ENCODE peak calls at places on chromosomes 16 and 17, in nine cellular contexts. T is NCI-H345; Z is stimulated activated CD4-positive, alpha-beta T cell treated with anti-CD3 and anti-CD28 coated beads, Interleukin-4, amount 100 ng/mL, for 4 hours; O is GM12892; V is activated naive CD8-positive, alpha-beta T cell treated with anti-CD3 and anti-CD28 coated beads for 36 hours; X is NCI-H226; H is heart right ventricle; I is activated CD4-positive, alpha-beta T cell treated with anti-CD3 and anti-CD28 coated beads, Interleukin-2, amount 10 ng/mL, durations not matched to agents 7 days and 5 days; L is CD4-positive, alpha-beta T cell. U is an unnamed sample.

GRCh38 chr17:44310188-44310587 is 1.8 kb downstream of the RUNDC3A start:
- DNase-seq in T (no peak), Z (no peak), O (no peak), V (no peak), X (no peak), H (no peak), I (no peak), L (no peak), U (no peak)

GRCh38 chr16:57016301-57016700 is 26.9 kb downstream of the NLRC5 start:
- DNase-seq in T (no peak), Z (peak; percentile 46), O (no peak), V (no peak), X (no peak), H (no peak), I (no peak), L (no peak), U (no peak)

GRCh38 chr17:14797021-14797420 is 468.1 kb downstream of the PMP22 start:
- DNase-seq in T (no peak), Z (no peak), O (no peak), V (no peak), X (no peak), H (no peak), I (no peak), L (no peak), U (no peak)

GRCh38 chr16:84941916-84942315 is 69.4 kb downstream of the ZDHHC7 start:
- DNase-seq in T (no peak), Z (no peak), O (no peak), V (no peak), X (no peak), H (no peak), I (no peak), L (no peak), U (no peak)

GRCh38 chr17:73855933-73856332 is 211.7 kb upstream of the SDK2 start:
- DNase-seq in T (no peak), Z (no peak), O (no peak), V (no peak), X (no peak), H (no peak), I (no peak), L (no peak), U (no peak)

GRCh38 chr16:12455287-12455798 is 348.3 kb downstream of the CPPED1 start:
- DNase-seq in T (peak; percentile 49), Z (no peak), O (no peak), V (peak; percentile 34), X (peak; percentile 41), H (peak; percentile 60), I (peak; percentile 38), L (peak; percentile 7), U (peak; percentile 88)

GRCh38 chr17:20116683-20117309 is 107.6 kb downstream of the SPECC1 start:
- DNase-seq in T (peak; percentile 57), Z (peak; percentile 31), O (no peak), V (peak; percentile 26), X (peak; percentile 4), H (no peak), I (peak; percentile 75), L (peak; percentile 26), U (no peak)

GRCh38 chr17:66348605-66349165 is 46.3 kb downstream of the PRKCA start:
- DNase-seq in T (peak; percentile 29), Z (no peak), O (no peak), V (no peak), X (peak; percentile 76), H (no peak), I (no peak), L (no peak), U (no peak)

GRCh38 chr16:73750639-73751038 is 546.0 kb upstream of the PSMD7 start:
- DNase-seq in T (no peak), Z (no peak), O (no peak), V (no peak), X (no peak), H (no peak), I (no peak), L (no peak), U (no peak)

GRCh38 chr17:61247438-61247837 is 152.2 kb upstream of the TBX2 start:
- DNase-seq in T (no peak), Z (no peak), O (no peak), V (no peak), X (no peak), H (no peak), I (no peak), L (no peak), U (no peak)

GRCh38 chr17:35088911-35089845 is 25.7 kb upstream of the RFFL start:
- DNase-seq in T (peak; percentile 89), Z (peak; percentile 85), O (peak; percentile 72), V (peak; percentile 93), X (peak; percentile 78), H (peak; percentile 91), I (peak; percentile 87), L (peak; percentile 87), U (peak; percentile 96)

GRCh38 chr16:85621698-85622433 is 8.7 kb downstream of the GSE1 start:
- DNase-seq in T (no peak), Z (no peak), O (no peak), V (no peak), X (no peak), H (no peak), I (no peak), L (no peak), U (no peak)

GRCh38 chr16:12587646-12588277 is 215.9 kb downstream of the CPPED1 start:
- DNase-seq in T (no peak), Z (no peak), O (no peak), V (no peak), X (no peak), H (no peak), I (no peak), L (no peak), U (no peak)

GRCh38 chr17:3923466-3924190 is 7.4 kb upstream of the P2RX1 start:
- DNase-seq in T (peak; percentile 55), Z (no peak), O (no peak), V (no peak), X (no peak), H (no peak), I (no peak), L (no peak), U (no peak)

GRCh38 chr17:38559025-38559879 is 46.5 kb downstream of the SRCIN1 start:
- DNase-seq in T (peak; percentile 96), Z (peak; percentile 92), O (peak; percentile 93), V (peak; percentile 90), X (peak; percentile 91), H (peak; percentile 76), I (peak; percentile 81), L (peak; percentile 77), U (peak; percentile 82)

GRCh38 chr17:41737680-41738023 is 3.2 kb upstream of the HAP1 start:
- DNase-seq in T (no peak), Z (no peak), O (no peak), V (no peak), X (no peak), H (no peak), I (no peak), L (no peak), U (no peak)

GRCh38 chr17:37710344-37710886 is 34.4 kb downstream of the HNF1B start:
- DNase-seq in T (peak; percentile 84), Z (no peak), O (no peak), V (no peak), X (peak; percentile 31), H (no peak), I (no peak), L (no peak), U (no peak)

GRCh38 chr17:64418506-64419339 is 28.1 kb upstream of the PECAM1 start:
- DNase-seq in T (peak; percentile 68), Z (no peak), O (no peak), V (no peak), X (peak; percentile 14), H (no peak), I (peak; percentile 52), L (no peak), U (no peak)

GRCh38 chr17:1649116-1649843 is 386 bp downstream of the RILP start:
- DNase-seq in T (peak; percentile 77), Z (peak; percentile 76), O (peak; percentile 83), V (peak; percentile 90), X (peak; percentile 88), H (peak; percentile 85), I (peak; percentile 72), L (no peak), U (peak; percentile 92)

GRCh38 chr16:69930117-69930776 is 20.9 kb upstream of the CLEC18A start:
- DNase-seq in T (peak; percentile 26), Z (peak; percentile 13), O (peak; percentile 79), V (peak; percentile 28), X (peak; percentile 21), H (peak; percentile 46), I (peak; percentile 68), L (peak; percentile 12), U (peak; percentile 78)

GRCh38 chr17:63998721-63999679 is 849 bp downstream of the PRR29 start:
- DNase-seq in T (no peak), Z (peak; percentile 38), O (no peak), V (no peak), X (no peak), H (no peak), I (no peak), L (no peak), U (no peak)

U was measured in cardiac septum.